ENCODE peak calls at places on chromosome 15, in four cellular contexts. A is mesothelial cell of epicardium, I is RWPE1, L is lower lobe of right lung. W is an unnamed sample.

GRCh38 chr15:39511000-39511914 is 69.6 kb upstream of the THBS1 start:
- DNase-seq in I (peak), L (no peak), A (no peak), W (no peak)

GRCh38 chr15:66803182-66803729 is 101.2 kb downstream of the SMAD6 start:
- DNase-seq in I (peak), A (peak), L (peak), W (peak)

GRCh38 chr15:95169701-95170459 is 938.5 kb downstream of the MCTP2 start:
- DNase-seq in A (no peak), I (no peak), L (no peak), W (no peak)

GRCh38 chr15:67911727-67912126 is 71.9 kb upstream of the RNU6-1 start:
- DNase-seq in A (no peak), L (no peak), I (no peak), W (no peak)

GRCh38 chr15:79682285-79682684 is 214.5 kb downstream of the MTHFS start:
- DNase-seq in L (no peak), I (peak), A (peak), W (no peak)

GRCh38 chr15:86526938-86527735 is 447.5 kb downstream of the AGBL1 start:
- DNase-seq in L (no peak), I (no peak), A (no peak), W (no peak)

GRCh38 chr15:48861813-48862431 is 16.0 kb upstream of the EID1 start:
- DNase-seq in I (peak), A (no peak), L (no peak), W (no peak)

GRCh38 chr15:46815765-46816164 is 901.5 kb upstream of the SEMA6D start:
- DNase-seq in L (no peak), I (no peak), A (no peak), W (no peak)

GRCh38 chr15:50009634-50010033 is 109.4 kb downstream of the ATP8B4 start:
- DNase-seq in A (no peak), L (no peak), I (no peak), W (no peak)

GRCh38 chr15:39269821-39270220 is 311.1 kb upstream of the THBS1 start:
- DNase-seq in L (no peak), A (no peak), I (no peak), W (no peak)

GRCh38 chr15:39172380-39173281 is 408.2 kb upstream of the THBS1 start:
- DNase-seq in A (no peak), L (no peak), I (no peak), W (no peak)

GRCh38 chr15:67068724-67069400 is 3.5 kb downstream of the SMAD3 start:
- DNase-seq in I (no peak), L (no peak), A (no peak), W (no peak)

GRCh38 chr15:31047437-31047836 is 54.1 kb downstream of the TRPM1 start:
- DNase-seq in A (no peak), L (no peak), I (no peak), W (no peak)

GRCh38 chr15:83106994-83107840 is at the start of gene TM6SF1:
- DNase-seq in L (peak), A (peak), I (no peak), W (no peak)

GRCh38 chr15:92029104-92029466 is 175.6 kb downstream of the SLCO3A1 start:
- DNase-seq in I (no peak), L (no peak), A (no peak), W (no peak)

GRCh38 chr15:31494786-31495185 is 168.2 kb downstream of the KLF13 start:
- DNase-seq in A (no peak), L (no peak), I (no peak), W (peak)

GRCh38 chr15:57540736-57541135 is 51.0 kb upstream of the MYZAP start:
- DNase-seq in L (no peak), A (no peak), I (no peak), W (no peak)

GRCh38 chr15:65038838-65039237 is 6.3 kb upstream of the SLC51B start:
- DNase-seq in A (no peak), I (no peak), L (no peak), W (no peak)

GRCh38 chr15:55742927-55743614 is at the start of gene PRTG:
- DNase-seq in A (peak), L (peak), I (peak), W (peak)

GRCh38 chr15:33547876-33548275 is 237.1 kb downstream of the RYR3 start:
- DNase-seq in L (peak), A (peak), I (peak), W (peak)

GRCh38 chr15:39487180-39487735 is 93.6 kb upstream of the THBS1 start:
- DNase-seq in L (no peak), I (no peak), A (no peak), W (no peak)

GRCh38 chr15:90571063-90571541 is 41.4 kb downstream of the CRTC3 start:
- DNase-seq in A (no peak), I (no peak), L (peak), W (no peak)

GRCh38 chr15:74787251-74788041 is 5.6 kb downstream of the CSK start:
- DNase-seq in A (peak), I (no peak), L (peak), W (no peak)

GRCh38 chr15:49644364-49644794 is 23.5 kb downstream of the DTWD1 start:
- DNase-seq in A (no peak), I (no peak), L (no peak), W (no peak)

GRCh38 chr15:73753250-73754130 is at the start of gene INSYN1:
- DNase-seq in L (no peak), I (peak), A (peak), W (no peak)

GRCh38 chr15:74793135-74794028 is 11.5 kb downstream of the CSK start:
- DNase-seq in L (no peak), I (no peak), A (no peak), W (no peak)

GRCh38 chr15:71051539-71051938 is 63.7 kb upstream of the THSD4 start:
- DNase-seq in A (no peak), L (no peak), I (no peak), W (no peak)

GRCh38 chr15:59274126-59274970 is 67.7 kb downstream of the LDHAL6B start:
- DNase-seq in A (no peak), I (no peak), L (no peak), W (no peak)

GRCh38 chr15:73437541-73438109 is 5.3 kb upstream of the REC114 start:
- DNase-seq in L (no peak), A (no peak), I (no peak), W (no peak)

GRCh38 chr15:100192092-100192695 is 149.6 kb downstream of the ADAMTS17 start:
- DNase-seq in A (no peak), I (peak), L (no peak), W (no peak)

GRCh38 chr15:53197426-53197839 is 407.3 kb upstream of the ONECUT1 start:
- DNase-seq in A (peak), I (peak), L (peak), W (peak)
- TF ChIP-seq CTCF in A (peak), I (peak), L (peak), W (peak)

GRCh38 chr15:62927196-62927595 is 115.4 kb upstream of the TPM1 start:
- DNase-seq in L (no peak), I (no peak), A (no peak), W (no peak)
- TF ChIP-seq CTCF in L (no peak), I (no peak), A (no peak), W (no peak)

GRCh38 chr15:69042531-69042930 is 28.0 kb downstream of the NOX5 start:
- DNase-seq in L (no peak), A (no peak), I (no peak), W (peak)

GRCh38 chr15:69046781-69047180 is 32.3 kb downstream of the NOX5 start:
- DNase-seq in A (peak), I (no peak), L (no peak), W (no peak)

GRCh38 chr15:69044899-69045298 is 30.4 kb downstream of the NOX5 start:
- DNase-seq in A (no peak), L (no peak), I (peak), W (no peak)

GRCh38 chr15:69049976-69050375 is 35.5 kb downstream of the NOX5 start:
- DNase-seq in L (no peak), I (no peak), A (no peak), W (no peak)

DNA sequence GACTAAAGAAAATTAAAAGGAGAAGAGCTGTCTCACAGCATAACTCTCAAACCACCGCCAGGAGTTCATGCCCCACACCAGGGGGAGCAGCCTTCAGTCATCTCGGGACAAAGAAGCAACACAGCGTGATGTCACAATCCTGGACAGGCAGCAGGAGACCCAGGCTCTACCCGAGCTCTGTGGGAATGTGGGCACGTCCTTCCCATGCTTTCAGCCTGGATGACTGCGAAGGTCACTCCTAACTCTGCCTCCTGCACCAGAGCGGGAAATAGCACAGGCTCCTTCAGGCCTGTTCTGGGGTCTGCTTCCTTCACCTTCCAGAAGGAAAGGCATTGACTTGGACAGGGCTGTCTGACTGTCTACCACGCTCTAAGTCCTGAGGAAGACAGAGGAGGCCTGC is 31.3 kb downstream of the NOX5 start:
- DNase-seq in A (no peak), L (no peak), I (no peak), W (no peak)
- TF ChIP-seq CTCF in A (no peak), L (no peak), I (no peak), W (peak)

DNA sequence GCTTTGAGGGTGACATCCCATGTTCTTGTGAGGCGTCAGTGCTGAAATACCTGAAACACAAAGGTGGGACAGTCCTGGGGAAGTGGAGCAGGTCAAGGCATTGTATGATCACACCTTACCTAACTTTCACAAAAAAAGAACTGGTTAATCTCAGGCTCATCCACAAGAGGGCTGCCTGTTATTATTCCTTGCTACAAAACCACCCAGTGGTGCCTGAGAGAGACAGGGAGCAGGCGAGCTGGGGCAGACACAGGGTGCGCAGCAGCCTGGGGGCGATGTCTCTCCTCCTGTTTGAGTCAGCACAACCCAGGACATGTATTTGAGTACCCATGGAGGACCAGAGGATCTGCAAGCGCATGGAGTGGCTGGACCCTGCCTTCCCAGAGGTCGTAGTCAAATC is 316.8 kb upstream of the ATP10A start:
- DNase-seq in I (no peak), L (no peak), A (no peak), W (no peak)
- TF ChIP-seq CTCF in I (no peak), L (no peak), A (no peak), W (peak)

DNA sequence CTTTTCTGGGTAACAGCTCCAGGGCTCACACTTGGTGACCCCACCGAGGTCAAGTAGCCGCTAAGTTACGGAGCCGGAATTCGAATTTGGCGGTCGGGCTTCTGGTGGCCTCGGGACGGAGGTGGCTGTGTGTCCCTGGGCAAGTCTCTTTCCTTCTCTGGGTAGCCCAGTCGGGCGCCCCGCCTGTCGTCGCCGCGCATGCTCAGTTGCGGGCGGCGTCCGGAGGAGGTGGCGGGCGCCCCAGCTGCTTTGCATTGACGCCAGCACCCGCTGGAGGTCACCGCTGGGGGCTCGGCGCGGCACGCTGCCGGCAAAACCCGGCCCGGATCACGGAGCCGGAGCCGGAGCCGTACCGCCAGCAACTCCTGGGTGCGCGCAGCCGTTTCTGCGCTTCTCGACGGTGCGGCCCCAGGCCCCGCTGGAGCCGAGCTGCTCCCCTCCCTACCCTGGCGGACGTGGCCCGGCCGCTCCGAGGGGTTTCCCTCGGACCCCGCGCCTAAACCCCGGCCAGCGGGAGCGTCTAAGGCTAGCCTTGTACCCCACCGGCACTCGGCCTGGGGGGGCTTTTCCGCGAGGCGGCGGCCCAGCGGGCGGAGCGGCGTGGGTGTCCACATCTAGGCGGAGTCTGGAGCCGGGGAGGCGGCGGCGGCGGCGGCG is 474 bp upstream of the PDE8A start:
- DNase-seq in A (peak), L (peak), I (peak), W (peak)
- TF ChIP-seq CTCF in A (peak), L (peak), I (no peak), W (peak)

GRCh38 chr15:77631790-77632551 is 741 bp downstream of the LINGO1 start:
- DNase-seq in I (no peak), A (no peak), L (no peak), W (no peak)

GRCh38 chr15:77629070-77630030 is 3.4 kb downstream of the LINGO1 start:
- DNase-seq in L (no peak), I (no peak), A (no peak), W (no peak)

GRCh38 chr15:77630064-77630463 is 2.6 kb downstream of the LINGO1 start:
- DNase-seq in A (no peak), I (no peak), L (no peak), W (no peak)

GRCh38 chr15:77632760-77633133 is at the start of gene LINGO1:
- DNase-seq in A (peak), L (no peak), I (no peak), W (no peak)

DNA sequence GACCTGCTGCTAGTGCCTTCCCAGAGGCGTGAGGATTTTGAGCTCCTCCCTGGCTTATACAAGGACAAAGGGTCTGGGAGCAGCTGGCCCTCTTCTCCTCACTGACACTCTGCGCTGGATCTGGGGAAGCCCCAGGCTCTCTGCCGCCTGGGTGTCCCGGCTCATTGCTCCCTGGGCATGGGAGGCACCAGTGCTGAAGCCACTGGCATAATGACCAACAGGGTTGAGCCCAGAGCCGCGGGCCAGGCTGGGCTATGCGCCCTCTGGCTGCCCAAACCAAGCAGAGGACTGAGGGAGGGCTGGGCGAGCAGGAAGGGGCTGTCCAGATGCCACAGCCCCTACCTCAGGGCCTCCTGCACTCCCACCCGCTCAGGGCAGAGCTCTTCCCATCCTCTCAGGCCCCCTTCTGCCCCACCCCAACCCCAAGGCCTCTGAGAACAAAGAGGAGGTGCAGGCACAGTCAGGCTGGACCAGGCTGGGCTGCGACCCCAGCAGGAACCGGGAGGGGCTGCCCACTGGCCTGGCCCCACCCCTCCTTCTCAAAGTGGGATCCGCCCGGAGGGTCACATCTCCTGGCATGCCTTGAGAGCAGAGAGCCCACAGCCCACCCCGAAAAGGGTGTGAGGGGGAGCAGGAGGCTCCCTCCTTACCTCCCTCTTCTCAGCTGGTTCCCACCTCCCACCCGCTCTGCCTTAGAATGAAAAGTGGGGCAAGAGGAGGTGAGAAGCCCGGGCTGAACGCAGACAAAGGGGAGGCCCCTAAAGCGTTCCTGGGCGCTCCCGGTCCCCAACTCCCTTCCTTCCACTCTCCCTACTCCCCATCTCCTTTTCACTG is 1.5 kb downstream of the LINGO1 start:
- DNase-seq in L (no peak), I (no peak), A (no peak), W (no peak)
- TF ChIP-seq CTCF in L (no peak), I (no peak), A (no peak), W (peak)

DNA sequence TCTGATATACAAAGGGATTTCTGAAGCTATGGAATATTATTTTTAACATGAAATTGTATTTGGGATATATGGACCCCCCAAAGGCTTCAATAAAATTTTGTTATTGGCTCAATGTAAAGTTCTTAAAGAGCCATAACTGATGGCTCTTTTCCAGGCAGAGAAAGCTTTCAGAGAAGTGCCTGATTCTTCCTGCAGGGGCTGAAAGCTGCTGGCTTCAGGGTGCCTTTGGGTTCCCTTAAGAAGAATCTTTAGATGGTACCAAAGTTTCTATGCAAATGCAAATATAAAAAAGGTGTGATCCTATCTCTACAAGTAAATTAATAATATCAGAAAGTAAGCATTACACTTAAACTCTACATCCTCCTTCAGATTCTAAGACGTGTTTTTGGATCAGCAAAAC is 72.6 kb downstream of the NR2F2 start:
- DNase-seq in I (no peak), L (no peak), A (no peak), W (no peak)
- TF ChIP-seq CTCF in I (no peak), L (no peak), A (no peak), W (peak)